ENCODE peak calls at places on chromosomes 5 and 9, in four cellular contexts. H, X, O and W are unnamed samples.

GRCh38 chr9:134127065-134127580 is 8.8 kb upstream of the WDR5 start:
- DNase-seq in H (no peak), O (no peak), X (no peak), W (no peak)

GRCh38 chr5:53302524-53302923 is 177.9 kb upstream of the FST start:
- DNase-seq in O (no peak), H (no peak), X (peak), W (peak)

GRCh38 chr5:67900515-67900914 is 315.0 kb upstream of the PIK3R1 start:
- DNase-seq in X (no peak), H (no peak), O (no peak), W (peak)

GRCh38 chr9:135186248-135187164 is 99.0 kb downstream of the OLFM1 start:
- DNase-seq in X (no peak), O (no peak), H (no peak), W (no peak)

GRCh38 chr5:131305906-131306305 is 42.1 kb downstream of the CDC42SE2 start:
- DNase-seq in X (peak), H (peak), O (no peak), W (no peak)

GRCh38 chr5:67094476-67095300 is 101.9 kb downstream of the CD180 start:
- DNase-seq in O (no peak), X (peak), H (peak), W (peak)

GRCh38 chr9:127452481-127453092 is 1.3 kb downstream of the LRSAM1 start:
- DNase-seq in X (peak), O (no peak), H (no peak), W (peak)

GRCh38 chr5:77776606-77777206 is 567 bp upstream of the TBCA start:
- DNase-seq in X (no peak), H (no peak), O (no peak), W (no peak)

GRCh38 chr5:14743601-14744295 is 79.2 kb downstream of the OTULIN start:
- DNase-seq in H (peak), X (peak), O (no peak), W (peak)

GRCh38 chr9:132582786-132583583 is 579 bp downstream of the BARHL1 start:
- DNase-seq in O (no peak), H (no peak), X (no peak), W (no peak)

GRCh38 chr5:55062039-55062779 is 38.2 kb downstream of the GZMK start:
- DNase-seq in O (peak), H (no peak), X (no peak), W (no peak)

GRCh38 chr9:70411141-70411929 is 3.1 kb downstream of the KLF9 start:
- DNase-seq in X (peak), O (peak), H (peak), W (peak)

GRCh38 chr9:128043467-128043868 is 23.7 kb downstream of the NAIF1 start:
- DNase-seq in X (no peak), O (no peak), H (no peak), W (no peak)

GRCh38 chr9:21070171-21070571 is 7.6 kb downstream of the IFNB1 start:
- DNase-seq in X (peak), H (peak), O (no peak), W (peak)

GRCh38 chr9:14768561-14769234 is 46.2 kb upstream of the CER1 start:
- DNase-seq in O (no peak), X (peak), H (peak), W (peak)

GRCh38 chr5:158406884-158407790 is 548.2 kb upstream of the CLINT1 start:
- DNase-seq in H (no peak), O (no peak), X (peak), W (peak)

GRCh38 chr5:88680253-88681132 is 202.5 kb downstream of the MEF2C start:
- DNase-seq in H (no peak), X (peak), O (peak), W (peak)

GRCh38 chr5:88679638-88680037 is 203.3 kb downstream of the MEF2C start:
- DNase-seq in X (no peak), O (no peak), H (no peak), W (no peak)

GRCh38 chr5:88677502-88677901 is 205.5 kb downstream of the MEF2C start:
- DNase-seq in H (no peak), X (no peak), O (no peak), W (no peak)

GRCh38 chr5:88677943-88678779 is 204.8 kb downstream of the MEF2C start:
- DNase-seq in O (no peak), X (no peak), H (no peak), W (no peak)

DNA sequence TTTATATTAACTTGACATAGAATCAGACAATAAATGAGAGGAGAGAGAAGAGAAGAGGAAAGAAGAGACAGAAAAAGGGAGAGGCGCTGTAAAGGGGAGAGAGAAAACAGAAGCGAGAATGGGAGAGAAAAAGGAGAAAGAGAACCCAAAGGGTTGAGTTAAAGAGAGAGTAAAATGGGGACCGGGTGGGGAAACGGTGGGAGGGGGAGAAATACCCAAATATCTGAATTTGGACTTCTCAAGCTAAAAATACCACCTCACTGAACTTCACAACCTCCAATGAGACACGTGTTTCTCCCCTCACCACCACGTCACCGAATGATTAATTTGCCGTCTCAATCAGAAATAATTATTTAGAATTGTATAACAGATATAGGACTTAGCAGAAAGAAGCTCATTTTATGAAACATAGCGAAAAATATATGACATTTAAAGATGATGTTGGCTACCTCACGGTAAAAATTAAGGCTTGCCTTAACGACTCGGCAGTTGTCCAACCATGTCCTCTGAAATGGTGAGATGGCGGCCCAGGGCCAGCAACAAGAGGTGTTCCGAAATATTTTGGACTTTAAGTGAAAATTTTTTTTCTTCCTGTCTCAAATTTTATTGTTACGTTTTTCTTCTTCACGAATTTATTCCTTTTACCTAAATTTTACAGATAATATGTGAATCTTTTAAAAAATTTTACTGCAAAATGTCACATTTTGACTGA is 204.0 kb downstream of the MEF2C start:
- DNase-seq in O (no peak), X (no peak), H (no peak), W (no peak)
- H3K4me3 ChIP-seq in O (no peak), X (no peak), H (peak), W (no peak)

DNA sequence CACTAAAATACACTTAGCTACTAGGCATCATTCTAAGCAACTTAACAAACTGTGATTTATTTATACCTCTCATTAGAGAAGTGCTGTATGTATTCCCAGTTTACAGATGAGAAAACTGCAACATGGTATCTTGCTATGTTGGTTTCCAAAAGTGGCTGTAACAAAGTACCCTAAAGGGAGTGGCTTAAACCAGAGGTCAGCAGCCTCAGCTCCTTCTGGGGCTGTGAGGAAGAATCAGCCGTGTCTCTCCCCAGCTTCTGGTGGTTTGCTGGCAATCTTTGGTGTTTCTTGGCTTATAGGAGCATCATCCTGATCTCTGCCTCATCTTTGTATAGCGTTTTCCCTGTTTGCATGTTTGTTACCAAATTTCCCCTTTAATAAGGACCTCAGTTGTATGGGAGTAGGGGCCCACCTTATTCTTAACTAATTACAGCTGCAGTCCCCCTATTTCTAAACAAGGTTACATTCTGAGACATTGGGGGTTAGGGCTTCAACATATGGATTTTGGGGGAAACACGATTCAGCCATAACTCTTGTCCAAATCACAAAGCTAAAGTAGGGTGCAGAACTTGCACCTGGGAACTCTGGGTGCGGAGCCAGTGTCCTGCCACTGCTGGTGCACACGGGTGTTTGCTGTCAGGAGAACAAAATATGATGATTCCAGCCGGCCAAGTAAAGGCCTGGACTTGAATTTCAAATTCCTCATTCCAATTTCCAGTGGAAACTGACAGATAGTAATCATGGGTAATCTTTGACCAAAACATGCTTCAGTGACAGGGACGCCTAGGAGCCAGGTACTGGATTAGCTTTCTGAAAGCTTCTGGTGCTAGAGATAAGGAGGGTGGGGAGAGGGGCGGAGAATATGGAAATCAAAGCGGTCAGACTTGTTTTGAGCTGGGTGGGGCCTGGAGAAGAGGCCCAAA is 43.3 kb downstream of the RAI14 start:
- DNase-seq in X (no peak), H (no peak), O (no peak), W (no peak)
- H3K4me3 ChIP-seq in X (no peak), H (no peak), O (no peak), W (no peak)

GRCh38 chr5:58040851-58041250 is 419.0 kb downstream of the PLK2 start:
- DNase-seq in O (no peak), X (no peak), H (no peak), W (no peak)

GRCh38 chr5:58041884-58042283 is 418.0 kb downstream of the PLK2 start:
- DNase-seq in X (no peak), H (no peak), O (no peak), W (no peak)

GRCh38 chr5:58043607-58043945 is 416.3 kb downstream of the PLK2 start:
- DNase-seq in O (no peak), H (no peak), X (no peak), W (no peak)

GRCh38 chr5:58044166-58044565 is 415.7 kb downstream of the PLK2 start:
- DNase-seq in O (no peak), X (no peak), H (no peak), W (no peak)

DNA sequence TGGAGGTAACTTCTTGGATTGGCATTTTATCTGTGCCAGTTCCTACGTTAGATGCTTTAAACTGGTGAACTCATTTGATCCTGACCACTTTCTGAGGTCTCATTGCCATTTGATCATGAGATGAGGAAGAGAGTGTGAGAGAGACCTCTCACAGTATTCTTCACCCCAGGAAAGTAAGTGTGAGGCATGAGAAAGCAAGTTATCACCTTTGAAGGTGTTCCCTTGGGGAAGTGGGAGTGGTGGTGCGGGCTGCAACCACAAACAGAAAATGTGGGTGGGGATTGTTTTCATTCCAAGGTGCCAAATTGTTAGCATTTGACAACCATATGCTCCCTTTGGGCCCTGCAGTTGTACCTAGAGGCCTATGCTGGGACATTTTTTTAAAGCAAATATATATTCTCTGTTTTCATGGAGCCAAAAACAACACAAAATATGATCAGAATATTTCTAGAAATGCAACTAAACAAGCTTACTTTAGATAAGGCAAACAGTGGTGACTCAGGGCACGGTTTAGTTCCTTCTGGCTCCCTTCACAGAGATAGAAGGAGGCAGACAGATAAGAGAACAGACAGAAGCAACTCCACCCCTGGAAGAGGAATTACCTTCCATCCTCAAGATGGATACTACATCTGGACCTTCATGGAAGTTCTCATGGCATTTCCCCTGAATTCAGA is 416.8 kb downstream of the PLK2 start:
- DNase-seq in O (no peak), H (peak), X (no peak), W (no peak)
- H3K4me3 ChIP-seq in O (no peak), H (no peak), X (no peak), W (no peak)

DNA sequence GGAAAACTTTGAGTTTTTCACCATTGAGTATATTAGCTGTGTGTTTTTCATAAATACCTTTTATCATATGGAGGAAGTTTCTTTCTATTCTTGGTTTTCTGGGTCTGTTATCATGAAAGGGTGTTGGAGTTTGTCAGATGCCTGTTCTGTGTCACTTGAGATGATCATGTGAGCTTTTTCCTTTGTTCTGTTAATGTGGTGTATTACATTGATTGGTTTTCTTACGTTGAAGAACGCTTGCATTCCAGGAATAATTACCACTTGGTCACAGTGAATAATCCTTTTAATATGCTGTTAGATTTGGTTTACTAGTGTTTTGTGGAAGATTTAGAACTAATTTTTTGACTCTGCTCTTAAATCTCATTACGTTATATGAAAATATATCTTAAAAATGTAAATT is 7.8 kb downstream of the PLEKHG4B start:
- DNase-seq in X (no peak), O (no peak), H (no peak), W (no peak)
- H3K4me3 ChIP-seq in X (no peak), O (no peak), H (no peak), W (no peak)

GRCh38 chr5:5340206-5340729 is 82.2 kb upstream of the ICE1 start:
- DNase-seq in O (no peak), X (peak), H (peak), W (peak)

GRCh38 chr5:5344051-5344571 is 78.4 kb upstream of the ICE1 start:
- DNase-seq in O (no peak), H (no peak), X (no peak), W (no peak)

GRCh38 chr5:5343581-5343980 is 78.9 kb upstream of the ICE1 start:
- DNase-seq in O (no peak), X (no peak), H (no peak), W (no peak)

GRCh38 chr5:5342784-5343183 is 79.7 kb upstream of the ICE1 start:
- DNase-seq in X (peak), O (no peak), H (peak), W (peak)

DNA sequence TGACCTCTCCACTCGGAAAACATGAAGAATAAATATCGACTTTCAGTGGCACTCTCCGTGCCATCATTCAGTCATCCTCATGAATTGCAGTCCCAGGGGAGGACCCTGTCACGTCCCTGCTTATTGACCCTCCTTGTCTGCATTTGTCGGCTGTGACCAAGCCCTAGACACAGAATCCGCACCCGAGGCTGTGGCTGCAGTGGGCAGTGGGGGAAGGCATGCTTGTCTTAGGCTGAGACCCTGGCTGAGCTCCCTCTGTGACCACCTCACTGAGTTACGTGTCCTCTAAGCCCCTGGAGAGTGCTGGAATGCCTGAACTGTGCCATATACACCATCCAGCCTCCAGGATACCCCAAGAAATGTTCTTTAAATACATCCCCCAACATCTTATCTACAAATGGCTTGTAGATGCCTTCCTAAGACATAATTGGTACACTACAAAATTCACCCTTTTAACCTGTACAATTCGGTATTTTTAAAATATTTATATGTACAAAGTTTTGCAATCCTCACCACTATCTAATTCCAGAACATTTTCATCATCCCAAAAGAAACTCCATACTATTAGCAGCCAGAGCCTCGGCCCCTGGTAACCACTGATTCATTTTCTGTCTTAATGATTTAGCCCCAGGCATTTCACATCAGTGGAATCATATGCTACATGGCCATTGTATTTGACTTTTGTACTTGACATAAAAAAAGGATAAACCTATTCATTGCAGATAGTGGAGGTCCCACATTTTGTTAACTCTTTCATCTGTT is 80.8 kb upstream of the ICE1 start:
- DNase-seq in X (no peak), H (no peak), O (no peak), W (peak)
- H3K4me3 ChIP-seq in X (no peak), H (no peak), O (no peak), W (no peak)

GRCh38 chr5:43193952-43194321 is 1.9 kb downstream of the NIM1K start:
- DNase-seq in X (no peak), H (no peak), O (no peak), W (peak)
- H3K4me3 ChIP-seq in X (no peak), H (peak), O (no peak), W (peak)

GRCh38 chr9:136283291-136284235 is 20.3 kb downstream of the CCDC187 start:
- DNase-seq in H (peak), X (peak), O (peak), W (peak)
- H3K4me3 ChIP-seq in H (no peak), X (no peak), O (no peak), W (no peak)

DNA sequence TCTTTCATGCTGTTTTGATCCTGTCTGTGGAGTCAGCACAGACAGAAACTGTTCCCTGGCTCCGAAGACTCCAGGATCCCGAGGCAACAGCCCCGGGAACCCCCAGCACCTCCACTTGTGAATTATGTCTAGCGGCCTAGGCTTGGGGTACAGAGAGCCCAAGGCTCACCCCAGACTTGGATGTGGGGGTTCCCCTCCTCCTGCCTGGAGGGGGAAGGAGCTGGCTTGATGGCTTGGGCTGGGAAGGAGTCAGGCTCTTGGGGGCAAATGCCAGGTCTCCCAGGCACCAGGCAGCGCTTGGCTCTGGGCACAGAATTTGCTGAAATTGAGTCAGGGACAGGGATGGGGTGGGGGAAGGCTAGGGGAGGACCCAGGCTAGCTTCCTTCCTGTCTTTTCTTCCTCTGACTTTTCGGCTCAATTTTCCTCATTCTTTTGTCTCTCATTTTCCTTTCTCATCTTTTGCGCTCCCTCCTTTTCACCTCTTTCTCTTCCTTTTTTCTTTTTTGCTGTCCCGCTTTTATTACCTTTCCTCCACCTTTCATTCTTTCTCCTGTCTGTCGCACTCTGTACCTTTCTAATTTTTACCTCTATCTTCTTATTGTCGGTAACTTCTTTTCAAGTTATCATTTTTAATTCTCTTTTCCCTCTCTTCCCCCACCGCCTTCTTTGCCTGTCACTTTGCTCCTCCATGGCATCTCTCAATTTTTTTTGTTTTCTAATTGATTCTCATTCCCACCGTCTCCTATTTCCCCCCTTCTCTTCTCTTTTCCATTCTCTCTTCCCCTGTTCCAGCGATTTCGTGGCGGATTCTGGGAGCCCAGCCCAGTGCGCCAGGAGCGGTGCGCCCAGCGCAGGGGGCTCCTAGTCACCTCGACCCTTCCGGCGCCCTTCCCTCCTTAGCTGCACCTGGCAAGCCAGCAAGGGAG is 10.5 kb downstream of the MSX2 start:
- DNase-seq in O (no peak), H (no peak), X (no peak), W (no peak)
- H3K4me3 ChIP-seq in O (no peak), H (no peak), X (no peak), W (no peak)